ENCODE peak calls at places on chromosomes 2 and 18, in seven cellular contexts. G, V, Y, R, K, N and L are unnamed samples.

GRCh38 chr2:4745596-4745995 is 946.6 kb upstream of the SOX11 start:
- DNase-seq in V (no peak), Y (no peak), K (peak), N (no peak), G (peak), R (no peak), L (no peak)

GRCh38 chr2:111119004-111119846 is 1.5 kb upstream of the BCL2L11 start:
- DNase-seq in R (no peak), V (no peak), Y (no peak), K (peak), G (peak), N (peak), L (peak)

GRCh38 chr2:46393865-46394264 is 85.5 kb upstream of the TMEM247 start:
- DNase-seq in K (peak), R (no peak), G (no peak), V (no peak), N (no peak), Y (no peak), L (no peak)

GRCh38 chr18:45755936-45756335 is 32.0 kb downstream of the SLC14A1 start:
- DNase-seq in Y (no peak), V (peak), G (no peak), N (peak), R (peak), K (no peak), L (no peak)

GRCh38 chr2:83844490-83844889 is 614.6 kb downstream of the SUCLG1 start:
- DNase-seq in R (no peak), K (no peak), G (peak), V (no peak), Y (no peak), N (no peak), L (no peak)

GRCh38 chr2:171878481-171878993 is 15.5 kb downstream of the SLC25A12 start:
- DNase-seq in V (no peak), K (no peak), R (no peak), N (no peak), Y (no peak), G (no peak), L (peak)

GRCh38 chr2:173264603-173265366 is 89.9 kb upstream of the CDCA7 start:
- DNase-seq in R (no peak), V (no peak), N (peak), G (peak), K (peak), Y (no peak), L (no peak)

GRCh38 chr2:177334940-177335543 is 57.5 kb upstream of the AGPS start:
- DNase-seq in V (no peak), Y (no peak), N (peak), K (no peak), R (no peak), G (peak), L (no peak)

GRCh38 chr2:44954306-44954901 is 12.9 kb downstream of the SIX3 start:
- DNase-seq in K (peak), R (no peak), V (no peak), G (peak), N (no peak), Y (no peak), L (no peak)

GRCh38 chr18:48902856-48903601 is 47.7 kb downstream of the SMAD7 start:
- DNase-seq in G (no peak), R (peak), K (peak), V (no peak), N (peak), Y (no peak), L (peak)

GRCh38 chr2:134333646-134334189 is 79.8 kb downstream of the MGAT5 start:
- DNase-seq in G (no peak), Y (no peak), N (no peak), V (no peak), R (no peak), K (no peak), L (no peak)

GRCh38 chr18:42157878-42158277 is 202.8 kb downstream of the PIK3C3 start:
- DNase-seq in G (no peak), V (no peak), R (no peak), N (no peak), K (no peak), Y (no peak), L (no peak)

GRCh38 chr2:232504438-232504837 is 15.8 kb upstream of the PRSS56 start:
- DNase-seq in R (no peak), K (no peak), V (no peak), Y (no peak), G (peak), N (no peak), L (peak)

GRCh38 chr2:109513749-109514588 is 99.8 kb downstream of the SEPTIN10 start:
- DNase-seq in K (no peak), V (no peak), R (no peak), G (no peak), Y (peak), N (peak), L (peak)

GRCh38 chr2:54435325-54435724 is 20.8 kb upstream of the SPTBN1 start:
- DNase-seq in Y (no peak), G (no peak), V (no peak), K (no peak), N (no peak), R (no peak), L (no peak)

GRCh38 chr18:9348766-9349165 is 14.2 kb downstream of the TWSG1 start:
- DNase-seq in G (no peak), N (no peak), K (no peak), R (no peak), V (no peak), Y (no peak), L (no peak)

DNA sequence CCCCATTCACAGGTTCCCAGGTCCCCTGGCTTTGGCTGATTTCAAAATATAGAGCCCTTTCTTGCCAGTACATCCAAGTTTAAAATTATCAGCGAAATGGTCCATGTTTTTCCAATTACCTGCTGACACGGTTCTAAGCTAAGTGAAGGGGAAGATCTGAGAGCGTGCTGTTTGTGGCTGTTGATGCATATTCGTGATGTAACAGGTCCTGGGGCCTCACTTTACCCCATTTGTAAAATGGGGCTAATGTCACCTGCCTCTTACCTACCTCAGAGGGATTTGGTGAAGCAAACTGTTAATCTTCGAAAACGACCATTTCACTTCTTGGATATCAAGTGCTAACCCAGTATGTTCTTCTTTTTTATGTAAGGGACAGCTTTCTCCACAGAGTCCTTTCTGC is 33.0 kb downstream of the SLC1A4 start:
- DNase-seq in G (no peak), V (no peak), R (no peak), K (no peak), Y (no peak), N (no peak), L (no peak)
- H3K27ac ChIP-seq in G (no peak), V (no peak), R (no peak), K (no peak), Y (no peak), N (no peak), L (no peak)

GRCh38 chr18:2961828-2962227 is 51.1 kb downstream of the LPIN2 start:
- DNase-seq in G (no peak), K (no peak), V (no peak), N (no peak), R (no peak), Y (no peak), L (no peak)

GRCh38 chr18:2958819-2959298 is 54.1 kb downstream of the LPIN2 start:
- DNase-seq in R (no peak), K (no peak), Y (no peak), G (no peak), V (no peak), N (no peak), L (no peak)

GRCh38 chr18:2960983-2961696 is 51.8 kb downstream of the LPIN2 start:
- DNase-seq in R (no peak), N (no peak), G (no peak), K (no peak), Y (no peak), V (no peak), L (no peak)

GRCh38 chr18:2955966-2956521 is 56.9 kb downstream of the LPIN2 start:
- DNase-seq in K (no peak), N (no peak), V (no peak), G (no peak), Y (no peak), R (no peak), L (no peak)

GRCh38 chr18:2959341-2959740 is 53.6 kb downstream of the LPIN2 start:
- DNase-seq in R (no peak), G (no peak), V (no peak), K (no peak), Y (no peak), N (no peak), L (no peak)
- H3K27ac ChIP-seq in R (peak), G (no peak), V (peak), K (no peak), Y (no peak), N (peak), L (no peak)

DNA sequence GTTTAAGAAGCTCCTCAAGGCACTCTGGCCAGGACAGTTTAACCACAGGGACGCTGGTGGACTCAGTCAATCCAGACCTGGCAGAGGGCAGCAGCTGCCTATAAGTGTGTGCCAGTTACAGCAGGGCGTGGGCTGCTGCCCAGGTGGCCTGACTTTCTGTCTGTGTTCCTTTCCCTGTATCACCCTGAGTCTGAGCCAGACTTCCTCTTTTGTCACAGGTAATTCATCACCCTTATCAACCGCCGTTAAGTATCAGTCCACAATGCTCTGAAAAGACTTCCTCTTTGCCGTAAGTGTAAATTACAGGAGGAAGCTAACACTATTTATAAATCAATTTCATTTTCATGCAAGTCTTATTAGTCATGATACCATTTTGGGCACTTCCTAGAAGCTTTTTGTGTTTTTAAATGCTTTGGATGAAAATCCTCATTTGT is 7.0 kb downstream of the LPIN1 start:
- DNase-seq in K (no peak), R (no peak), V (no peak), G (no peak), N (no peak), Y (no peak), L (no peak)
- H3K27ac ChIP-seq in K (no peak), R (peak), V (peak), G (no peak), N (peak), Y (peak), L (no peak)

GRCh38 chr2:30565860-30566358 is 118.9 kb downstream of the LCLAT1 start:
- DNase-seq in G (no peak), R (no peak), N (peak), K (no peak), Y (no peak), V (no peak), L (no peak)
- H3K27ac ChIP-seq in G (no peak), R (no peak), N (peak), K (no peak), Y (no peak), V (peak), L (no peak)

DNA sequence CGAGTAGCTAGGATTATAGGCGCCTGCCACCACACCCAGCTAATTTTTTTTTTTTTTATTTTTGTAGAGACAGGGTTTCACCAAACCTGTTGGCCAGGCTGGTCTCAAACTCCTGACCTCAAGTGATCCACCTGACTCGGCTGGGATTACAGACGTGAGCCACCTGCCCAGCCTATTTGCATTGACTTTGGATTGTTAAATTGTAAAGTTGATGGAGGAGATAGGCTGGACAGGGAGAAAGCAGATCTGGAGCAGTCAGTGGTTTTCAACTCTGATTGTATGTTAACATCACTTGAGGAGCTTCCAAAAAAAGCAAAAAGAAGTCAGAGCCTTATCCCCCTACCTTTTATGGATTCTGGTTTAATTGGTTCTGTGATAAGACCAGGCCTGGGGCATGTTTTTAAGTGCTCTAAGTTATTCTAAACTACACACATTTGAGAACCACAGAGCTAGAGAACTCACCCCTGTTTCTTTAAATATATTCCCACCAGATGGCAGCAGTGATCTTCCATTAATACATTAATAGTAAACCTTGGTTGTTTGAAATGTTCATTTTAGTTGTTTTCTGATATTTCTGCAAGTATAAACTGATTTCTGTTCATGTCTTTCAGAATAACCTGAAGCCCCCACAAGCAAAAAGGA is 7.5 kb downstream of the C2orf49 start:
- DNase-seq in K (no peak), R (no peak), V (no peak), N (no peak), Y (no peak), G (peak), L (no peak)
- H3K27ac ChIP-seq in K (no peak), R (no peak), V (no peak), N (no peak), Y (no peak), G (no peak), L (no peak)

GRCh38 chr2:24959761-24960160 is 12.0 kb downstream of the DNAJC27 start:
- DNase-seq in R (no peak), V (no peak), G (no peak), N (no peak), Y (no peak), K (no peak), L (no peak)

GRCh38 chr2:24957976-24958375 is 13.8 kb downstream of the DNAJC27 start:
- DNase-seq in K (no peak), N (no peak), G (no peak), R (no peak), V (no peak), Y (no peak), L (no peak)

GRCh38 chr2:24958411-24958935 is 13.3 kb downstream of the DNAJC27 start:
- DNase-seq in Y (no peak), R (no peak), K (no peak), N (no peak), V (no peak), G (no peak), L (no peak)

GRCh38 chr2:24955232-24955631 is 16.5 kb downstream of the DNAJC27 start:
- DNase-seq in V (no peak), K (no peak), N (no peak), G (no peak), Y (no peak), R (no peak), L (no peak)

GRCh38 chr2:24957221-24957620 is 14.5 kb downstream of the DNAJC27 start:
- DNase-seq in R (no peak), N (no peak), K (no peak), Y (no peak), G (no peak), V (no peak), L (no peak)
- H3K27ac ChIP-seq in R (no peak), N (no peak), K (no peak), Y (no peak), G (no peak), V (no peak), L (no peak)

GRCh38 chr18:74175658-74176057 is 27.3 kb downstream of the TIMM21 start:
- DNase-seq in Y (no peak), R (no peak), N (no peak), K (no peak), V (no peak), G (no peak), L (no peak)

GRCh38 chr18:74172697-74173433 is 24.5 kb downstream of the TIMM21 start:
- DNase-seq in V (no peak), G (no peak), N (no peak), R (no peak), K (no peak), Y (no peak), L (no peak)

GRCh38 chr18:74173434-74173750 is 25.1 kb downstream of the TIMM21 start:
- DNase-seq in V (no peak), N (no peak), K (no peak), G (no peak), Y (no peak), R (no peak), L (peak)

GRCh38 chr18:74166397-74166796 is 18.1 kb downstream of the TIMM21 start:
- DNase-seq in G (no peak), R (no peak), K (no peak), V (no peak), N (no peak), Y (no peak), L (no peak)

GRCh38 chr18:74171910-74172606 is 23.7 kb downstream of the TIMM21 start:
- DNase-seq in N (no peak), Y (no peak), K (no peak), G (no peak), R (no peak), V (no peak), L (no peak)
- H3K27ac ChIP-seq in N (no peak), Y (no peak), K (no peak), G (no peak), R (no peak), V (no peak), L (no peak)

DNA sequence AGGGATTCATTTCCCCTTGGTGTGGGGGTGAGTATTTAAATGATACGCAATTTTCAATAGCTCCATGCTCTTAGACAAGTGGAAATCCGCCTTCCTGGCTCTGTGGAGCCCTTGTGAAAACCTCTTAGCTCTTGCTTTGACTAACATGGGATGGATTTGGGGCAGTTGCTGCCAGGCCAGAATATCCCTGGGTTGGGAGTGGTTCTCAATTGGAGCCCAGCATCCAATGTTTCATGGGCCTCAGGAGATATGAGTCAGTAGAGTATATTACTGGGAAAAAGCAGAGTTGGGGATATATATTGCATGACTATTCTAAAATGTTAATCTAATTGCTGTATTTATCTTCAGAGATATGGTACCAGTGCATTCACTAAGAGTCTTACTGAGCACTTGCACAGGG is 104.4 kb upstream of the IL1R2 start:
- DNase-seq in V (no peak), G (no peak), R (no peak), N (no peak), K (no peak), Y (no peak), L (no peak)
- H3K27ac ChIP-seq in V (no peak), G (no peak), R (no peak), N (no peak), K (no peak), Y (no peak), L (no peak)